ENCODE peak calls at places on chromosomes 7 and 10, in six cellular contexts. I, N, R, H, F and C are unnamed samples.
A peak's percentile ranks its signal among the peaks of the same experiment; 100 is the strongest.

GRCh38 chr7:29095666-29096560 is 50.4 kb downstream of the CPVL start:
- DNase-seq in I (no peak), N (no peak), R (no peak), H (no peak), F (no peak), C (no peak)

GRCh38 chr10:5583525-5584175 is 58.9 kb downstream of the CALML3 start:
- DNase-seq in I (no peak), N (peak; percentile 13), R (no peak), H (no peak), F (peak; percentile 77), C (peak; percentile 91)

GRCh38 chr10:113305871-113306270 is 247.0 kb upstream of the HABP2 start:
- DNase-seq in I (no peak), N (no peak), R (no peak), H (no peak), F (no peak), C (no peak)

GRCh38 chr7:465710-466400 is 53.8 kb downstream of the PDGFA start:
- DNase-seq in I (no peak), N (no peak), R (no peak), H (no peak), F (no peak), C (no peak)

GRCh38 chr10:17833656-17834055 is 24.5 kb downstream of the MRC1 start:
- DNase-seq in I (no peak), N (no peak), R (no peak), H (no peak), F (no peak), C (no peak)

GRCh38 chr10:64170791-64171190 is 649.6 kb downstream of the REEP3 start:
- DNase-seq in I (no peak), N (no peak), R (no peak), H (no peak), F (peak; percentile 36), C (no peak)

GRCh38 chr10:78585952-78586351 is 482.8 kb upstream of the ZMIZ1 start:
- DNase-seq in I (no peak), N (no peak), R (no peak), H (no peak), F (no peak), C (no peak)

GRCh38 chr10:3924344-3924743 is 139.3 kb upstream of the KLF6 start:
- DNase-seq in I (no peak), N (no peak), R (no peak), H (no peak), F (no peak), C (no peak)

GRCh38 chr7:128785738-128786137 is 6.0 kb upstream of the CCDC136 start:
- DNase-seq in I (no peak), N (no peak), R (no peak), H (no peak), F (no peak), C (no peak)

GRCh38 chr7:12210179-12211053 is 678 bp upstream of the TMEM106B start:
- DNase-seq in I (peak; percentile 2), N (peak; percentile 38), R (peak; percentile 52), H (peak; percentile 79), F (peak; percentile 69), C (peak; percentile 65)

GRCh38 chr10:8410506-8410905 is 356.0 kb downstream of the GATA3 start:
- DNase-seq in I (no peak), N (no peak), R (no peak), H (no peak), F (no peak), C (no peak)

GRCh38 chr7:131104611-131105293 is 222.9 kb upstream of the MKLN1 start:
- DNase-seq in I (no peak), N (no peak), R (no peak), H (no peak), F (no peak), C (no peak)

GRCh38 chr7:45031829-45032228 is 31.8 kb downstream of the CCM2 start:
- DNase-seq in I (no peak), N (no peak), R (no peak), H (no peak), F (no peak), C (no peak)

GRCh38 chr10:129942936-129943724 is 20.9 kb downstream of the EBF3 start:
- DNase-seq in I (no peak), N (no peak), R (no peak), H (no peak), F (peak; percentile 39), C (no peak)

GRCh38 chr10:116566932-116567331 is 21.2 kb downstream of the PNLIP start:
- DNase-seq in I (no peak), N (no peak), R (no peak), H (no peak), F (no peak), C (no peak)

GRCh38 chr10:59108296-59108695 is 68.1 kb upstream of the PHYHIPL start:
- DNase-seq in I (no peak), N (no peak), R (no peak), H (no peak), F (no peak), C (no peak)

GRCh38 chr10:126140746-126141273 is 244.4 kb downstream of the FANK1 start:
- DNase-seq in I (no peak), N (no peak), R (no peak), H (no peak), F (no peak), C (no peak)

GRCh38 chr7:5629941-5630340 is 151.5 kb downstream of the RNF216 start:
- DNase-seq in I (peak; percentile 22), N (no peak), R (no peak), H (peak; percentile 84), F (no peak), C (no peak)

GRCh38 chr10:103281753-103282152 is 4.8 kb downstream of the INA start:
- DNase-seq in I (no peak), N (peak; percentile 41), R (peak; percentile 87), H (no peak), F (no peak), C (no peak)

GRCh38 chr10:83983578-83984255 is 155.6 kb upstream of the GHITM start:
- DNase-seq in I (no peak), N (peak; percentile 61), R (no peak), H (no peak), F (no peak), C (no peak)

GRCh38 chr10:110845756-110846620 is 25.7 kb upstream of the PDCD4 start:
- DNase-seq in I (no peak), N (no peak), R (peak; percentile 49), H (no peak), F (peak; percentile 86), C (no peak)

GRCh38 chr10:70478191-70479160 is at the start of gene PALD1:
- DNase-seq in I (no peak), N (peak; percentile 71), R (peak; percentile 70), H (peak; percentile 27), F (peak; percentile 71), C (peak; percentile 78)

GRCh38 chr10:25082276-25083204 is 66.1 kb downstream of the THNSL1 start:
- DNase-seq in I (no peak), N (peak; percentile 99), R (no peak), H (no peak), F (no peak), C (no peak)

GRCh38 chr10:36499696-36500095 is 625.7 kb upstream of the ANKRD30A start:
- DNase-seq in I (no peak), N (no peak), R (no peak), H (no peak), F (no peak), C (no peak)

GRCh38 chr7:158344706-158345300 is 242.8 kb downstream of the PTPRN2 start:
- DNase-seq in I (no peak), N (no peak), R (no peak), H (no peak), F (no peak), C (no peak)

GRCh38 chr7:77727936-77728701 is 31.9 kb downstream of the RSBN1L start:
- DNase-seq in I (no peak), N (peak; percentile 80), R (peak; percentile 76), H (no peak), F (no peak), C (no peak)

GRCh38 chr10:5632430-5632829 is 34.0 kb downstream of the ASB13 start:
- DNase-seq in I (no peak), N (no peak), R (no peak), H (no peak), F (no peak), C (peak; percentile 71)

GRCh38 chr10:33237736-33238624 is 96.5 kb downstream of the NRP1 start:
- DNase-seq in I (no peak), N (no peak), R (no peak), H (peak; percentile 89), F (no peak), C (no peak)

GRCh38 chr7:26166681-26167266 is 14.8 kb downstream of the NFE2L3 start:
- DNase-seq in I (no peak), N (no peak), R (no peak), H (no peak), F (no peak), C (no peak)

GRCh38 chr7:137480401-137480800 is 136.9 kb upstream of the PTN start:
- DNase-seq in I (no peak), N (no peak), R (no peak), H (no peak), F (no peak), C (no peak)